ENCODE peak calls at places on chromosomes 5 and 9, in ten cellular contexts. G is stimulated activated naive CD8-positive, alpha-beta T cell treated with anti-CD3 and anti-CD28 coated beads, Interleukin-15, Interleukin-2, amounts not matched to agents 100 U/mL and 50 U/mL, for 24 hours; O is T-cell; F is esophagus mucosa; T is WTC11; Z is lung; S is left lung; Y is sciatic nerve; H is memory B cell; R is lower lobe of right lung. A is an unnamed sample.

GRCh38 chr5:149641000-149641576 is 59.8 kb downstream of the ARHGEF37 start:
- ATAC-seq in Y (peak; percentile 62), H (peak; percentile 35), F (no peak), R (peak; percentile 63), Z (no peak), T (no peak), S (peak; percentile 39), G (no peak), O (no peak), A (no peak)

GRCh38 chr9:35537898-35538297 is 48.0 kb downstream of the RUSC2 start:
- ATAC-seq in S (peak; percentile 5), Z (no peak), T (no peak), O (no peak), H (no peak), R (peak; percentile 35), Y (peak; percentile 81), G (no peak), F (peak; percentile 28), A (no peak)

GRCh38 chr9:133583586-133583985 is 25.6 kb downstream of the FAM163B start:
- ATAC-seq in O (no peak), Y (no peak), R (peak; percentile 16), S (no peak), F (no peak), H (no peak), G (no peak), T (no peak), Z (no peak), A (no peak)

GRCh38 chr9:35470894-35471293 is 19.0 kb upstream of the RUSC2 start:
- ATAC-seq in F (peak; percentile 82), O (no peak), G (no peak), Z (peak; percentile 75), T (no peak), S (peak; percentile 69), R (peak; percentile 86), Y (peak; percentile 95), H (no peak), A (no peak)

GRCh38 chr9:19457694-19458009 is 48.8 kb downstream of the ACER2 start:
- ATAC-seq in O (peak; percentile 29), Y (no peak), Z (no peak), H (peak; percentile 21), F (no peak), R (peak; percentile 27), T (no peak), G (no peak), S (no peak), A (peak; percentile 19)

GRCh38 chr5:181222630-181223040 is 446 bp upstream of the TRIM41 start:
- ATAC-seq in Z (peak; percentile 3), T (no peak), F (peak; percentile 2), O (peak; percentile 7), Y (peak; percentile 20), H (no peak), S (peak; percentile 17), R (peak; percentile 23), G (no peak), A (no peak)

GRCh38 chr9:110807956-110808598 is 139.5 kb downstream of the MUSK start:
- ATAC-seq in S (no peak), F (no peak), T (no peak), Z (no peak), G (no peak), Y (no peak), R (no peak), O (no peak), H (no peak), A (no peak)

GRCh38 chr9:136538599-136539426 is 7.0 kb downstream of the NOTCH1 start:
- ATAC-seq in Y (no peak), H (peak; percentile 59), T (no peak), S (peak; percentile 46), O (peak; percentile 75), G (peak; percentile 80), R (peak; percentile 31), F (peak; percentile 46), Z (no peak), A (peak; percentile 83)

GRCh38 chr9:13532407-13532806 is 252.9 kb upstream of the MPDZ start:
- ATAC-seq in Z (no peak), S (no peak), O (no peak), H (no peak), G (no peak), T (no peak), Y (no peak), R (no peak), F (no peak), A (no peak)

A was measured in activated T-helper 17 cell treated with anti-CD3 and anti-CD28 coated beads, Interleukin-2, amount 50 U/mL, for 72 hours.